ENCODE peak calls at places on chromosomes 5 and 9, in seven cellular contexts. L, Z, K, T, S, X and U are unnamed samples.

GRCh38 chr5:1651971-1652872 is 128.5 kb upstream of the LPCAT1 start:
- DNase-seq in L (no peak), Z (no peak), K (no peak), T (peak), S (no peak), X (no peak), U (no peak)

GRCh38 chr5:83467315-83468044 is 4.1 kb upstream of the VCAN start:
- DNase-seq in L (no peak), Z (no peak), K (no peak), T (peak), S (no peak), X (peak), U (no peak)

GRCh38 chr9:134360897-134361296 is 34.6 kb downstream of the RXRA start:
- DNase-seq in L (no peak), Z (no peak), K (no peak), T (no peak), S (no peak), X (peak), U (no peak)

GRCh38 chr9:120323125-120323524 is 256.8 kb downstream of the CDK5RAP2 start:
- DNase-seq in L (no peak), Z (no peak), K (no peak), T (no peak), S (no peak), X (no peak), U (no peak)

GRCh38 chr5:150372626-150373025 is 15.1 kb downstream of the TCOF1 start:
- DNase-seq in L (no peak), Z (no peak), K (no peak), T (no peak), S (no peak), X (no peak), U (no peak)

GRCh38 chr9:73074176-73074708 is 77.4 kb upstream of the ANXA1 start:
- DNase-seq in L (no peak), Z (no peak), K (no peak), T (no peak), S (no peak), X (peak), U (no peak)

GRCh38 chr9:18606831-18607230 is 132.9 kb downstream of the ADAMTSL1 start:
- DNase-seq in L (no peak), Z (no peak), K (no peak), T (peak), S (no peak), X (peak), U (no peak)

GRCh38 chr5:156759156-156759555 is 90.9 kb upstream of the PPP1R2B start:
- DNase-seq in L (peak), Z (no peak), K (no peak), T (no peak), S (no peak), X (no peak), U (no peak)

GRCh38 chr5:94849821-94850736 is 231.6 kb downstream of the SLF1 start:
- DNase-seq in L (peak), Z (peak), K (no peak), T (peak), S (no peak), X (peak), U (no peak)

GRCh38 chr9:112516769-112517168 is 30.1 kb downstream of the KIAA1958 start:
- DNase-seq in L (no peak), Z (no peak), K (no peak), T (no peak), S (no peak), X (no peak), U (no peak)

GRCh38 chr5:98308960-98309359 is 464.5 kb upstream of the RGMB start:
- DNase-seq in L (no peak), Z (no peak), K (no peak), T (no peak), S (no peak), X (peak), U (no peak)

GRCh38 chr9:22169243-22169642 is 160.1 kb upstream of the CDKN2B start:
- DNase-seq in L (no peak), Z (no peak), K (no peak), T (no peak), S (no peak), X (no peak), U (no peak)

GRCh38 chr5:97355775-97356174 is 172.7 kb upstream of the RIOK2 start:
- DNase-seq in L (no peak), Z (no peak), K (no peak), T (no peak), S (no peak), X (no peak), U (no peak)

GRCh38 chr5:177456591-177456964 is 10.0 kb downstream of the PRR7 start:
- DNase-seq in L (no peak), Z (no peak), K (no peak), T (no peak), S (no peak), X (no peak), U (no peak)

GRCh38 chr5:1423901-1424603 is 21.2 kb downstream of the SLC6A3 start:
- DNase-seq in L (no peak), Z (no peak), K (no peak), T (no peak), S (no peak), X (no peak), U (no peak)

GRCh38 chr5:1312993-1313833 is 18.3 kb upstream of the TERT start:
- DNase-seq in L (no peak), Z (no peak), K (no peak), T (no peak), S (no peak), X (no peak), U (no peak)